ENCODE peak calls at places on chromosomes 3 and 15, in six cellular contexts. One of them, this sample, is unnamed.
A peak's percentile ranks its signal among the peaks of the same experiment; 100 is the strongest.

GRCh38 chr15:25545017-25545416 is 106.2 kb upstream of the UBE3A start:
- DNase-seq in IMR-90: peak; percentile 47
- DNase-seq in A549: no peak
- DNase-seq in HepG2: no peak
- DNase-seq in GM12878: no peak
- DNase-seq in HCT116: no peak
- DNase-seq in this sample: no peak

GRCh38 chr3:185470323-185470722 is 28.5 kb downstream of the TMEM41A start:
- DNase-seq in IMR-90: no peak
- DNase-seq in HCT116: no peak
- DNase-seq in HepG2: no peak
- DNase-seq in GM12878: no peak
- DNase-seq in A549: no peak
- DNase-seq in this sample: no peak

GRCh38 chr15:41115088-41115651 is 910 bp downstream of the INO80 start:
- DNase-seq in IMR-90: peak; percentile 35
- DNase-seq in A549: peak; percentile 30
- DNase-seq in HCT116: peak; percentile 37
- DNase-seq in GM12878: peak; percentile 25
- DNase-seq in HepG2: peak; percentile 58
- DNase-seq in this sample: peak; percentile 21

GRCh38 chr3:71056327-71056726 is 527.2 kb downstream of the FOXP1 start:
- DNase-seq in GM12878: no peak
- DNase-seq in A549: no peak
- DNase-seq in IMR-90: peak; percentile 76
- DNase-seq in HepG2: no peak
- DNase-seq in HCT116: no peak
- DNase-seq in this sample: no peak

GRCh38 chr3:46463120-46463867 is 1.4 kb downstream of the LTF start:
- DNase-seq in IMR-90: no peak
- DNase-seq in HepG2: no peak
- DNase-seq in HCT116: no peak
- DNase-seq in GM12878: no peak
- DNase-seq in A549: no peak
- DNase-seq in this sample: no peak

GRCh38 chr15:43514241-43515057 is 3.0 kb upstream of the MAP1A start:
- DNase-seq in GM12878: no peak
- DNase-seq in HCT116: no peak
- DNase-seq in IMR-90: peak; percentile 49
- DNase-seq in A549: no peak
- DNase-seq in HepG2: peak; percentile 31
- DNase-seq in this sample: peak; percentile 55

GRCh38 chr3:71453319-71453718 is 130.2 kb downstream of the FOXP1 start:
- DNase-seq in HepG2: peak; percentile 72
- DNase-seq in GM12878: no peak
- DNase-seq in HCT116: no peak
- DNase-seq in A549: no peak
- DNase-seq in IMR-90: no peak
- DNase-seq in this sample: no peak

GRCh38 chr3:194422188-194422587 is 23.1 kb upstream of the GP5 start:
- DNase-seq in A549: no peak
- DNase-seq in GM12878: no peak
- DNase-seq in HCT116: no peak
- DNase-seq in HepG2: no peak
- DNase-seq in IMR-90: peak; percentile 87
- DNase-seq in this sample: no peak

GRCh38 chr15:55270301-55270700 is 19.3 kb downstream of the RAB27A start:
- DNase-seq in HCT116: no peak
- DNase-seq in A549: no peak
- DNase-seq in IMR-90: no peak
- DNase-seq in HepG2: no peak
- DNase-seq in GM12878: no peak
- DNase-seq in this sample: no peak

GRCh38 chr15:59751552-59752413 is 62.7 kb upstream of the BNIP2 start:
- DNase-seq in HepG2: peak; percentile 11
- DNase-seq in HCT116: peak; percentile 10
- DNase-seq in GM12878: no peak
- DNase-seq in IMR-90: no peak
- DNase-seq in A549: peak; percentile 52
- DNase-seq in this sample: peak; percentile 21

GRCh38 chr3:197394464-197395321 is 96.3 kb upstream of the DLG1 start:
- DNase-seq in A549: no peak
- DNase-seq in HepG2: no peak
- DNase-seq in GM12878: peak; percentile 96
- DNase-seq in IMR-90: peak; percentile 99
- DNase-seq in HCT116: peak; percentile 78
- DNase-seq in this sample: peak; percentile 35

GRCh38 chr15:35173444-35174118 is 88.5 kb upstream of the NANOGP8 start:
- DNase-seq in A549: no peak
- DNase-seq in GM12878: no peak
- DNase-seq in IMR-90: peak; percentile 62
- DNase-seq in HCT116: no peak
- DNase-seq in HepG2: peak; percentile 3
- DNase-seq in this sample: peak; percentile 79

GRCh38 chr15:48532938-48533337 is 112.6 kb downstream of the FBN1 start:
- DNase-seq in GM12878: no peak
- DNase-seq in A549: no peak
- DNase-seq in IMR-90: no peak
- DNase-seq in HCT116: no peak
- DNase-seq in HepG2: no peak
- DNase-seq in this sample: no peak

GRCh38 chr3:156772588-156773206 is 53.5 kb upstream of the LEKR1 start:
- DNase-seq in IMR-90: peak; percentile 42
- DNase-seq in HepG2: no peak
- DNase-seq in A549: no peak
- DNase-seq in GM12878: no peak
- DNase-seq in HCT116: no peak
- DNase-seq in this sample: no peak

GRCh38 chr3:138260636-138261035 is 69.0 kb downstream of the NME9 start:
- DNase-seq in IMR-90: no peak
- DNase-seq in A549: no peak
- DNase-seq in GM12878: no peak
- DNase-seq in HepG2: no peak
- DNase-seq in HCT116: no peak
- DNase-seq in this sample: no peak

GRCh38 chr3:55333923-55334322 is 153.2 kb downstream of the WNT5A start:
- DNase-seq in IMR-90: peak; percentile 84
- DNase-seq in HCT116: no peak
- DNase-seq in A549: no peak
- DNase-seq in HepG2: no peak
- DNase-seq in GM12878: no peak
- DNase-seq in this sample: no peak

GRCh38 chr3:126523745-126524428 is at the start of gene CHST13:
- DNase-seq in HCT116: no peak
- DNase-seq in IMR-90: peak; percentile 16
- DNase-seq in A549: peak; percentile 51
- DNase-seq in GM12878: no peak
- DNase-seq in HepG2: peak; percentile 87
- DNase-seq in this sample: peak; percentile 48

GRCh38 chr3:120559228-120560061 is 36.7 kb upstream of the NDUFB4 start:
- DNase-seq in HepG2: peak; percentile 15
- DNase-seq in HCT116: peak; percentile 87
- DNase-seq in GM12878: no peak
- DNase-seq in IMR-90: peak; percentile 85
- DNase-seq in A549: peak; percentile 33
- DNase-seq in this sample: peak; percentile 72

GRCh38 chr3:8536106-8537052 is 34.8 kb downstream of the LMCD1 start:
- DNase-seq in A549: peak; percentile 33
- DNase-seq in IMR-90: peak; percentile 88
- DNase-seq in HepG2: no peak
- DNase-seq in GM12878: no peak
- DNase-seq in HCT116: no peak
- DNase-seq in this sample: no peak

GRCh38 chr15:85730001-85730820 is 64.5 kb downstream of the KLHL25 start:
- DNase-seq in IMR-90: peak; percentile 71
- DNase-seq in HCT116: peak; percentile 47
- DNase-seq in GM12878: no peak
- DNase-seq in A549: peak; percentile 74
- DNase-seq in HepG2: peak; percentile 53
- DNase-seq in this sample: peak; percentile 66

GRCh38 chr3:194579091-194579606 is 54.1 kb downstream of the TMEM44 start:
- DNase-seq in HepG2: no peak
- DNase-seq in GM12878: no peak
- DNase-seq in HCT116: no peak
- DNase-seq in IMR-90: no peak
- DNase-seq in A549: no peak
- DNase-seq in this sample: no peak

GRCh38 chr3:194711286-194711685 is 25.6 kb downstream of the FAM43A start:
- DNase-seq in IMR-90: no peak
- DNase-seq in HCT116: no peak
- DNase-seq in GM12878: no peak
- DNase-seq in A549: no peak
- DNase-seq in HepG2: no peak
- DNase-seq in this sample: no peak

GRCh38 chr3:161215186-161215585 is 5.9 kb upstream of the NMD3 start:
- DNase-seq in HCT116: no peak
- DNase-seq in A549: no peak
- DNase-seq in IMR-90: no peak
- DNase-seq in HepG2: peak; percentile 58
- DNase-seq in GM12878: no peak
- DNase-seq in this sample: no peak
- TF ChIP-seq CEBPB in HCT116: no peak
- TF ChIP-seq CEBPB in A549: no peak
- TF ChIP-seq CEBPB in IMR-90: no peak
- TF ChIP-seq CEBPB in HepG2: peak; percentile 68
- TF ChIP-seq CEBPB in GM12878: no peak
- TF ChIP-seq CEBPB in this sample: peak; percentile 76

DNA sequence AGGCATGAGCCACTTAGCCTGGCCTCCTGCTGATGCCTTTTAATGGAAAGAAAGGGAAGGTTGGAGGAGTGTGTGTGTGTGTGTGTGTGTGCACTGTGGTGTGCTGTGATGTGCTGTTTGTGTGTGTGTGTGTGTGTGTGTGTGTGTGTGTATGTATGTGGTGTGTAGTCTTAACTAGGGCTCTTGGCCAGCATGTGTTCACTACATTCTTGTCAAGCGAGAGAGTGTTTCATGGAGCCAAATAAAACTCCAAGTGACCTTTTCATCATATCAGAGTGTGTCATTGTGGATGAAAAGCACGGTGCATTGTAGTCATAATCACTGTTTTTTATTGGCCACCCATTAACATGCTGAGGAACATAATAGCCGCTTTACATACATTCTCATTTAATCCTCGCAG is 30.8 kb upstream of the BHLHE40 start:
- DNase-seq in GM12878: no peak
- DNase-seq in IMR-90: peak; percentile 43
- DNase-seq in A549: peak; percentile 33
- DNase-seq in HCT116: no peak
- DNase-seq in HepG2: no peak
- DNase-seq in this sample: no peak
- TF ChIP-seq CEBPB in GM12878: no peak
- TF ChIP-seq CEBPB in IMR-90: no peak
- TF ChIP-seq CEBPB in A549: no peak
- TF ChIP-seq CEBPB in HCT116: no peak
- TF ChIP-seq CEBPB in HepG2: no peak
- TF ChIP-seq CEBPB in this sample: no peak

DNA sequence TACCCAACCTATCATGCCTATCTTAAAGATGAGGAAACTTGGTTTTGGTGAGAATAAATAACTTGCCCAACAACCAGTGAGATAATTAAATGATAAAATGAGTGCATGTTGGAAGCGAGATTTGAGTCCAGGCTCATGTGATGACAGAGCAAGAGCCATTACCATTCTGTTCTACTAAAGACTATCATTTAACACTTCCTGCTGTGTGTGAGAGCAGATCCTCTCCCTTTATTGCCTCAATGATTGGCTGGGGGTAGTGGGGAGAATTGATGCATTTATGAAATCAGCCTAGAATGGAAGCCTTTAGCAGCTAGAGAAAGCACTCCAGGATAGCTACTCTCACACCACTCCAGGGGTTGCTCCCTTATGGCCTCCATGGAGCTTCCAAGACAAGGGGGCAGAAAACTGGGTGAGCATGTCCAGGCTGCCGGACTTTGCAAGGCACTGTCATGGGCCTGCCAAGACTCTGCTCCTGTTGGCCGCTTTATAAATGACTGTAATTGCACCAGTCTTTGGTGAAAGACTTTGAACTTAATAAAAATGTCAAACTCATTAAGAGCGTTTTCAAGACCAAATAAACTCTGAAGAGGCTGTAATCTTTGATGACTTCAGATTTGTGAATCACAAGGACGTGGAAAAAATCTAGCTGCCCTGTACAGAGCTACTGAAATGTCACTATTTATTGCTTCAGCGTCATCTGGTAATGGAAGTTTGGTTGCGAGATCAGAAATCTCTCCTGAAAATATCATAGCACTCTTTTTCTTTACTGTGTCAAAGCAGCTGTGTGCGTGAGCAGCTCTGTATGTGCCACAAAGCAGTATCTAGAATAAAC is 209.1 kb upstream of the NR2E3 start:
- DNase-seq in HCT116: no peak
- DNase-seq in HepG2: no peak
- DNase-seq in A549: no peak
- DNase-seq in IMR-90: peak; percentile 15
- DNase-seq in GM12878: no peak
- DNase-seq in this sample: no peak
- TF ChIP-seq CEBPB in HCT116: no peak
- TF ChIP-seq CEBPB in HepG2: no peak
- TF ChIP-seq CEBPB in A549: no peak
- TF ChIP-seq CEBPB in IMR-90: no peak
- TF ChIP-seq CEBPB in GM12878: no peak
- TF ChIP-seq CEBPB in this sample: no peak

GRCh38 chr3:140433431-140433830 is 244.4 kb upstream of the TRIM42 start:
- DNase-seq in HCT116: no peak
- DNase-seq in A549: no peak
- DNase-seq in GM12878: no peak
- DNase-seq in HepG2: no peak
- DNase-seq in IMR-90: no peak
- DNase-seq in this sample: no peak

GRCh38 chr3:140429791-140430190 is 248.1 kb upstream of the TRIM42 start:
- DNase-seq in GM12878: no peak
- DNase-seq in HCT116: no peak
- DNase-seq in IMR-90: no peak
- DNase-seq in HepG2: no peak
- DNase-seq in A549: no peak
- DNase-seq in this sample: no peak

GRCh38 chr3:140434261-140434905 is 243.5 kb upstream of the TRIM42 start:
- DNase-seq in HCT116: no peak
- DNase-seq in A549: no peak
- DNase-seq in GM12878: no peak
- DNase-seq in IMR-90: no peak
- DNase-seq in HepG2: no peak
- DNase-seq in this sample: no peak

GRCh38 chr3:140430494-140430893 is 247.4 kb upstream of the TRIM42 start:
- DNase-seq in IMR-90: no peak
- DNase-seq in A549: no peak
- DNase-seq in HepG2: no peak
- DNase-seq in HCT116: no peak
- DNase-seq in GM12878: no peak
- DNase-seq in this sample: no peak

GRCh38 chr3:140432176-140432753 is 245.6 kb upstream of the TRIM42 start:
- DNase-seq in IMR-90: no peak
- DNase-seq in GM12878: no peak
- DNase-seq in HCT116: no peak
- DNase-seq in HepG2: no peak
- DNase-seq in A549: no peak
- DNase-seq in this sample: no peak
- TF ChIP-seq CEBPB in IMR-90: no peak
- TF ChIP-seq CEBPB in GM12878: no peak
- TF ChIP-seq CEBPB in HCT116: no peak
- TF ChIP-seq CEBPB in HepG2: no peak
- TF ChIP-seq CEBPB in A549: no peak
- TF ChIP-seq CEBPB in this sample: no peak

GRCh38 chr15:83837946-83838571 is 184.1 kb downstream of the ADAMTSL3 start:
- DNase-seq in IMR-90: peak; percentile 14
- DNase-seq in GM12878: no peak
- DNase-seq in A549: peak; percentile 67
- DNase-seq in HCT116: peak; percentile 51
- DNase-seq in HepG2: peak; percentile 5
- DNase-seq in this sample: peak; percentile 22
- TF ChIP-seq CEBPB in IMR-90: no peak
- TF ChIP-seq CEBPB in GM12878: no peak
- TF ChIP-seq CEBPB in A549: no peak
- TF ChIP-seq CEBPB in HCT116: no peak
- TF ChIP-seq CEBPB in HepG2: no peak
- TF ChIP-seq CEBPB in this sample: no peak

This sample was measured in K562.